ENCODE peak calls at places on chromosomes 11 and 22, in seven cellular contexts. One of them, this sample, is unnamed.

GRCh38 chr11:35466058-35466457 is 46.7 kb upstream of the SLC1A2 start:
- DNase-seq in HCT116: no peak
- DNase-seq in HepG2: no peak
- DNase-seq in SK-N-SH: no peak
- DNase-seq in K562: no peak
- DNase-seq in H1: no peak
- DNase-seq in GM12878: no peak
- DNase-seq in this sample: no peak

GRCh38 chr11:1557904-1558831 is 13.9 kb downstream of the DUSP8 start:
- DNase-seq in HCT116: no peak
- DNase-seq in HepG2: no peak
- DNase-seq in SK-N-SH: no peak
- DNase-seq in K562: no peak
- DNase-seq in H1: no peak
- DNase-seq in GM12878: no peak
- DNase-seq in this sample: no peak

GRCh38 chr11:7154881-7155344 is 66.1 kb downstream of the RBMXL2 start:
- DNase-seq in HCT116: no peak
- DNase-seq in HepG2: no peak
- DNase-seq in SK-N-SH: peak; percentile 57
- DNase-seq in K562: no peak
- DNase-seq in H1: no peak
- DNase-seq in GM12878: no peak
- DNase-seq in this sample: no peak

GRCh38 chr11:57778318-57779037 is 16.9 kb downstream of the CTNND1 start:
- DNase-seq in HCT116: peak; percentile 89
- DNase-seq in HepG2: peak; percentile 99
- DNase-seq in SK-N-SH: peak; percentile 83
- DNase-seq in K562: peak; percentile 61
- DNase-seq in H1: peak; percentile 79
- DNase-seq in GM12878: no peak
- DNase-seq in this sample: peak; percentile 78

GRCh38 chr11:121723261-121723741 is 270.5 kb upstream of the SORL1-AS1 start:
- DNase-seq in HCT116: no peak
- DNase-seq in HepG2: no peak
- DNase-seq in SK-N-SH: no peak
- DNase-seq in K562: no peak
- DNase-seq in H1: no peak
- DNase-seq in GM12878: no peak
- DNase-seq in this sample: no peak

GRCh38 chr22:37484115-37485005 is 1.8 kb downstream of the MFNG start:
- DNase-seq in HCT116: no peak
- DNase-seq in HepG2: no peak
- DNase-seq in SK-N-SH: no peak
- DNase-seq in K562: no peak
- DNase-seq in H1: no peak
- DNase-seq in GM12878: peak; percentile 75
- DNase-seq in this sample: no peak

GRCh38 chr11:67644042-67644441 is 4.5 kb upstream of the TBX10 start:
- DNase-seq in HCT116: peak; percentile 16
- DNase-seq in HepG2: peak; percentile 43
- DNase-seq in SK-N-SH: no peak
- DNase-seq in K562: peak; percentile 35
- DNase-seq in H1: no peak
- DNase-seq in GM12878: no peak
- DNase-seq in this sample: no peak

GRCh38 chr11:22244986-22245592 is 52.2 kb downstream of the ANO5 start:
- DNase-seq in HCT116: peak; percentile 15
- DNase-seq in HepG2: peak; percentile 20
- DNase-seq in SK-N-SH: peak; percentile 18
- DNase-seq in K562: peak; percentile 6
- DNase-seq in H1: peak; percentile 25
- DNase-seq in GM12878: no peak
- DNase-seq in this sample: peak; percentile 28

GRCh38 chr11:33412231-33412630 is 155.1 kb downstream of the HIPK3 start:
- DNase-seq in HCT116: no peak
- DNase-seq in HepG2: no peak
- DNase-seq in SK-N-SH: no peak
- DNase-seq in K562: no peak
- DNase-seq in H1: no peak
- DNase-seq in GM12878: no peak
- DNase-seq in this sample: no peak

GRCh38 chr11:130177782-130178181 is 18.2 kb downstream of the ST14 start:
- DNase-seq in HCT116: no peak
- DNase-seq in HepG2: no peak
- DNase-seq in SK-N-SH: no peak
- DNase-seq in K562: no peak
- DNase-seq in H1: no peak
- DNase-seq in GM12878: no peak
- DNase-seq in this sample: no peak
- TF ChIP-seq SIN3A in HCT116: no peak
- TF ChIP-seq SIN3A in HepG2: no peak
- TF ChIP-seq SIN3A in SK-N-SH: no peak
- TF ChIP-seq SIN3A in K562: no peak
- TF ChIP-seq SIN3A in H1: no peak
- TF ChIP-seq SIN3A in GM12878: no peak
- TF ChIP-seq SIN3A in this sample: no peak

DNA sequence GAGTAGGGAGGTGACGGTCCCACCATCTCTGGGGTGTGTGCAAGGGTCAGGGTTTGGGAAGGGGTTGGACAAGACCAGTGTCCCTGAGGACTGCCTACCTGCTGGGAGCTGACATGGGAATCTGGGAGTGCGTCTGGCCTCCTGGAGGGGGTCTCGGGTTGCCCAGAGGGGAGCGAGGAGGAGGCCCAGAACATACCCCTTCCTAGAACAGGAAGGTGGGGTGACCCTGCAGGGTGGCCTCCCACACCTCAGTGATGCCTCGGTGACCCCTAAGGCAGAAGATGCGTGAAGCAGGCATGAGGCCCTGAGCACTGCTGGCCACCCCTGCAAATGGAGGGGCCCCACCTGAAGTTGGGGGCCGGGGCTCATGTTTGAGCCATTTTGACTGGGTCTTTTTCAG is 26.4 kb downstream of the RSPH14 start:
- DNase-seq in HCT116: no peak
- DNase-seq in HepG2: no peak
- DNase-seq in SK-N-SH: no peak
- DNase-seq in K562: peak; percentile 59
- DNase-seq in H1: no peak
- DNase-seq in GM12878: no peak
- DNase-seq in this sample: no peak
- TF ChIP-seq CTCF in HCT116: no peak
- TF ChIP-seq CTCF in HepG2: no peak
- TF ChIP-seq CTCF in SK-N-SH: no peak
- TF ChIP-seq CTCF in K562: no peak
- TF ChIP-seq CTCF in H1: no peak
- TF ChIP-seq CTCF in GM12878: no peak
- TF ChIP-seq CTCF in this sample: no peak

GRCh38 chr11:59186130-59186594 is 14.2 kb downstream of the DTX4 start:
- DNase-seq in HCT116: peak; percentile 57
- DNase-seq in HepG2: peak; percentile 50
- DNase-seq in SK-N-SH: peak; percentile 68
- DNase-seq in K562: peak; percentile 84
- DNase-seq in H1: no peak
- DNase-seq in GM12878: no peak
- DNase-seq in this sample: no peak
- TF ChIP-seq SIN3A in HCT116: no peak
- TF ChIP-seq SIN3A in HepG2: no peak
- TF ChIP-seq SIN3A in SK-N-SH: no peak
- TF ChIP-seq SIN3A in K562: no peak
- TF ChIP-seq SIN3A in H1: no peak
- TF ChIP-seq SIN3A in GM12878: no peak
- TF ChIP-seq SIN3A in this sample: no peak

GRCh38 chr11:77470971-77471370 is 2.9 kb downstream of the PAK1 start:
- DNase-seq in HCT116: no peak
- DNase-seq in HepG2: no peak
- DNase-seq in SK-N-SH: no peak
- DNase-seq in K562: no peak
- DNase-seq in H1: no peak
- DNase-seq in GM12878: no peak
- DNase-seq in this sample: no peak

GRCh38 chr11:77470504-77470903 is 3.4 kb downstream of the PAK1 start:
- DNase-seq in HCT116: no peak
- DNase-seq in HepG2: no peak
- DNase-seq in SK-N-SH: no peak
- DNase-seq in K562: no peak
- DNase-seq in H1: no peak
- DNase-seq in GM12878: no peak
- DNase-seq in this sample: no peak

GRCh38 chr11:77473001-77473800 is 693 bp downstream of the PAK1 start:
- DNase-seq in HCT116: no peak
- DNase-seq in HepG2: no peak
- DNase-seq in SK-N-SH: peak; percentile 78
- DNase-seq in K562: peak; percentile 7
- DNase-seq in H1: no peak
- DNase-seq in GM12878: no peak
- DNase-seq in this sample: no peak

GRCh38 chr11:77473801-77474508 is at the start of gene PAK1:
- DNase-seq in HCT116: peak; percentile 86
- DNase-seq in HepG2: peak; percentile 54
- DNase-seq in SK-N-SH: peak; percentile 94
- DNase-seq in K562: peak; percentile 90
- DNase-seq in H1: peak; percentile 75
- DNase-seq in GM12878: no peak
- DNase-seq in this sample: peak; percentile 88

DNA sequence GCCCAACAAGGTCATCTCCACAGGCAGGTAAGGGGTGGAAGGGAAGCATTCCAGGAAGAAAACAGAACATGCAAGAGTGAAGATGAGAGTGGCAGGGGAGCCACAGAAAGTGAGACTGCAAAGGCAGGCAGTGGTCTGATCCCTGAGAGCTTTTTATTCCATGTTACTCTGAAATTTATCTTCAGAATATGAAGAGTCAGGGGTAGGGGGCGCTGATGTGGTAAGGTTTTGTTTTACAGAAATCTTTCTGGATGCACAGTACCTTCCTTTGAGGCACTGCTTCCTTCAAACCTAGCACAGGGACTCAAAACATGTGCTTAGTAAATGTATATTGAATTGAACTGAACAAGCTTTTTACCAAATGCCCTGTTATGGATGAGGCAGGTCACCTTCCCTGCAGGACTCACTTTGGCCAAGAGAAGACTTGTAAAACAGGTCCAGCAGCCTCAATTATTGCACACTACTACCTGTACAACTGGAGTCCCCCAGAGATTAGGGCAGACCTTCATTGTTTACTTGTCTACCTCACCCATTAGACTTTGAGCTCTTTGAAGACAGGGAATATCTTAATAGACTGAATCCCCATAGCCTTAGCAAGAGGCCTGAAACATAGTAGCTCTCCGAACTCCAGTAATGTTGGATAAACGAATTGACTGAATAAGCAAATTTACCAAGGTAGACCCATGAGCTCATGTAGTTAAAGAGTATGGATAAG is 2.2 kb downstream of the PAK1 start:
- DNase-seq in HCT116: no peak
- DNase-seq in HepG2: peak; percentile 33
- DNase-seq in SK-N-SH: peak; percentile 46
- DNase-seq in K562: peak; percentile 10
- DNase-seq in H1: no peak
- DNase-seq in GM12878: no peak
- DNase-seq in this sample: no peak
- TF ChIP-seq CTCF in HCT116: peak; percentile 66
- TF ChIP-seq CTCF in HepG2: peak; percentile 20
- TF ChIP-seq CTCF in SK-N-SH: peak; percentile 50
- TF ChIP-seq CTCF in K562: peak; percentile 31
- TF ChIP-seq CTCF in H1: peak; percentile 19
- TF ChIP-seq CTCF in GM12878: peak; percentile 33
- TF ChIP-seq CTCF in this sample: peak; percentile 67

DNA sequence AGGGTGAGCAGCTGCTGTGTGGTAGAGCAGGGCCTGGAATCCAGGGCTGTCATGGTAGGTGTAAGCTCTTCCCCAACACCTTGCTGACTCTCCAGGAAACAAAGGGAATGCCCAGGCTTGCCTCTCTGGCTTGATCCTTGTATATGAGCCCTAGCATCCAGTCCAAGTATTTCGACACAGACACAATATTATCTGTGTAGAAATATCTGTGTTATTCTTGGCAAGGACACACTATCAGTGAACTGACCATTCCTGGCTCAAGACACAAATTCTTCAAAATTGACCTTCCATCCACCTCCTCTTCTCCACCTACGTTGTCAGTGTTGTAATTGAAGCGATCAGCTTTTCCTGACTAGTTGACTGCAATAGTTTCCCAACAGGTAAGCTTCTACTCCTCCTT is 312.0 kb upstream of the NARS2 start:
- DNase-seq in HCT116: no peak
- DNase-seq in HepG2: no peak
- DNase-seq in SK-N-SH: no peak
- DNase-seq in K562: no peak
- DNase-seq in H1: no peak
- DNase-seq in GM12878: no peak
- DNase-seq in this sample: no peak
- TF ChIP-seq SIN3A in HCT116: no peak
- TF ChIP-seq SIN3A in HepG2: no peak
- TF ChIP-seq SIN3A in SK-N-SH: no peak
- TF ChIP-seq SIN3A in K562: no peak
- TF ChIP-seq SIN3A in H1: no peak
- TF ChIP-seq SIN3A in GM12878: no peak
- TF ChIP-seq SIN3A in this sample: no peak

This sample was measured in Panc1.